ENCODE peak calls at places on chromosome 16, in ten cellular contexts. N is spleen, O is gastrocnemius medialis, Q is heart left ventricle, P is ovary, J is suprapubic skin, T is tibial nerve, F is A549, H is body of pancreas, C is uterus. I is an unnamed sample. For H3K4me1, the result is how much of the 10 kb centered on the place peaks cover.

GRCh38 chr16:62289230-62289629 is 253.0 kb upstream of the CDH8 start:
- DNase-seq in C (no peak), N (no peak), J (no peak), P (no peak), F (no peak), O (no peak), T (no peak), H (no peak), Q (no peak), I (no peak)

GRCh38 chr16:68636064-68636551 is 9.0 kb upstream of the CDH3 start:
- DNase-seq in N (no peak), H (peak), J (no peak), O (no peak), F (no peak), P (peak), Q (no peak), C (peak), T (no peak), I (no peak)

GRCh38 chr16:75224281-75224680 is 5.5 kb downstream of the CTRB1 start:
- DNase-seq in J (no peak), Q (no peak), P (no peak), T (no peak), N (peak), H (no peak), F (no peak), O (no peak), C (no peak), I (no peak)

GRCh38 chr16:58421529-58421928 is 29.3 kb downstream of the GINS3 start:
- DNase-seq in O (peak), F (no peak), J (no peak), N (no peak), Q (peak), C (no peak), P (no peak), T (no peak), H (no peak), I (no peak)

GRCh38 chr16:3745751-3746355 is 28.5 kb upstream of the TRAP1 start:
- DNase-seq in T (no peak), N (peak), Q (no peak), P (no peak), C (no peak), O (peak), H (no peak), J (no peak), F (no peak), I (no peak)

GRCh38 chr16:24700549-24701392 is 28.7 kb upstream of the TNRC6A start:
- DNase-seq in F (peak), H (peak), T (peak), Q (peak), J (peak), N (no peak), O (peak), C (peak), P (peak), I (peak)

GRCh38 chr16:27486760-27487159 is 63.0 kb downstream of the GTF3C1 start:
- DNase-seq in F (no peak), Q (no peak), H (no peak), C (no peak), P (no peak), N (no peak), O (no peak), T (no peak), J (no peak), I (no peak)

GRCh38 chr16:10385725-10386516 is at the start of gene ATF7IP2:
- DNase-seq in N (peak), P (peak), O (peak), Q (peak), J (peak), F (peak), H (peak), T (peak), C (peak), I (no peak)

GRCh38 chr16:8511464-8511863 is 78.8 kb downstream of the TMEM114 start:
- DNase-seq in Q (no peak), O (no peak), C (no peak), T (no peak), F (no peak), H (no peak), N (no peak), P (no peak), J (no peak), I (no peak)

GRCh38 chr16:25606069-25606468 is 85.7 kb upstream of the HS3ST4 start:
- DNase-seq in T (no peak), F (no peak), C (no peak), J (no peak), H (no peak), O (no peak), P (no peak), Q (no peak), N (no peak), I (no peak)

GRCh38 chr16:68079616-68080344 is 5.4 kb upstream of the NFATC3 start:
- DNase-seq in P (peak), Q (peak), J (peak), F (no peak), N (peak), H (peak), C (peak), O (peak), T (peak), I (no peak)

GRCh38 chr16:87305505-87306391 is 11.4 kb downstream of the C16orf95 start:
- DNase-seq in P (no peak), C (no peak), H (no peak), F (no peak), N (no peak), O (no peak), Q (no peak), J (no peak), T (no peak), I (no peak)

GRCh38 chr16:84478172-84478948 is 26.1 kb downstream of the MEAK7 start:
- DNase-seq in H (no peak), O (no peak), N (peak), C (no peak), P (no peak), T (no peak), J (no peak), Q (no peak), F (no peak), I (no peak)

GRCh38 chr16:22186517-22186916 is 19.6 kb upstream of the EEF2K start:
- DNase-seq in F (no peak), H (no peak), Q (no peak), T (no peak), P (no peak), C (no peak), N (no peak), O (no peak), J (no peak), I (no peak)
- TF ChIP-seq CTCF in F (no peak), H (no peak), Q (no peak), T (no peak), P (no peak), C (no peak), N (no peak), O (no peak), J (no peak), I (no peak)

DNA sequence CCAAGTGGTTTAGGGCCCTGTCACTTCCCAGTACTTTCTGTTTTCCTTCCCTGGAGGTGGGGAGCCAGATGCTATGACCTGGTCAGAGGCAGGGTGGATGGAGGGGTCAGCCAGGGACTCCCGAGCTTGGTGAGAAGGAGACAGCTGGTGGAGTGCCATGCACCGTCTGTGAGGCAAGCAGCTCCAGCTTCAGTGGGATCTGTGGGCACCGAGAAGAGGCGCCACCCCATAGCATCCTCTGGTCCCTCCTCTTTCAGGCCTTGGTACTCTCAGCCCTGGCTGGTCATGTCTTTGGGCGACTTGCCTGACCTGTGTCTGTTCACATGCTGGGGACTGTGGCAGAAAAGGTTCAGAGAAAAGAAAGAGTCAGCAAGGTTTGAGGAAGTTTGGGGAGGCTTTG is 299.3 kb upstream of the N4BP1 start:
- DNase-seq in C (no peak), F (no peak), P (no peak), J (no peak), T (no peak), O (no peak), N (no peak), H (no peak), Q (no peak), I (peak)
- H3K4me1 ChIP-seq in C (under half), F (under half), P (under half), J (under half), T (under half), O (under half), N (under half), H (under half), Q (under half), I (under half)

DNA sequence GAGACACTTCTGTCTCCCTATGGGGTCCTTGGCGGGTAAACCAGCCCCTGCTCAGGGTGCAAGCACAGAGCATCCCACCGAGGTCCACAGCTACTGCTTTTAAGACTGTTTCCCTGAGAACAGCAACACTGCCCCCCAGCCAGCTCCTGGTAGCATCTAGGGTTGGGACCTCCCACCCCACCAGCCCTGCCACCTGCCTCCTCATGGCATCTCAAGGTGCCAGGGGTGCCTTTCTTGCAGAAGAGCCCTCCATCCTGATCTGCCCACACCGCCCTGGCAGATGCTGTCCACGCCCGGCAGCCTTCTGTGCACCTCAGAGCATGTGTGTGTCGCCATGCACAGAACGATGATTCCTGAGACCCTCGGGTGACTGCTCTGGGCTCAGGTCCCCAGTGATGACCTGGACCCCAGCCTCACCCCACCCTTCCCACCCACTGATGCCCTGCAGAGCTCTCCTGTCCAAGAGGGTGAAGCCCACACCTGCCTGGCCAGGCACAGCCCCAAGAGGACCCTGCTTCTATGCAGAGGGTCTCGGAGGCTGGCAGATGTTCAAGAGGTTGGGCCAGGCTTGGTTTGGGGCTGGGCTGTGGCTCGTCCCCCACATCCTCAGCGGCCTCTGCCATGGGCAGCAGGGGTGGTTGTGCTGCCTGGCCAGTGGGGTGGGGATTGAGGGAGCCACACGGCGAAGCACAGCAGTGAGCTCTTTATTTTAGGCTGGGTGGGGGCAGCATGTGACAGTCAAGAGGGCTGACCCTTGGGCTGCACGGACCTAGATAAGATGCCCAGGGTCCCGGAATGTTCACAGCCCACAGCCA is 5.1 kb upstream of the SPATA2L start:
- DNase-seq in J (no peak), H (no peak), P (peak), T (no peak), N (no peak), Q (no peak), O (no peak), F (no peak), C (no peak), I (no peak)
- TF ChIP-seq POLR2A in J (no peak), H (no peak), P (no peak), T (no peak), N (no peak), Q (no peak), O (no peak), F (no peak), C (no peak), I (no peak)

DNA sequence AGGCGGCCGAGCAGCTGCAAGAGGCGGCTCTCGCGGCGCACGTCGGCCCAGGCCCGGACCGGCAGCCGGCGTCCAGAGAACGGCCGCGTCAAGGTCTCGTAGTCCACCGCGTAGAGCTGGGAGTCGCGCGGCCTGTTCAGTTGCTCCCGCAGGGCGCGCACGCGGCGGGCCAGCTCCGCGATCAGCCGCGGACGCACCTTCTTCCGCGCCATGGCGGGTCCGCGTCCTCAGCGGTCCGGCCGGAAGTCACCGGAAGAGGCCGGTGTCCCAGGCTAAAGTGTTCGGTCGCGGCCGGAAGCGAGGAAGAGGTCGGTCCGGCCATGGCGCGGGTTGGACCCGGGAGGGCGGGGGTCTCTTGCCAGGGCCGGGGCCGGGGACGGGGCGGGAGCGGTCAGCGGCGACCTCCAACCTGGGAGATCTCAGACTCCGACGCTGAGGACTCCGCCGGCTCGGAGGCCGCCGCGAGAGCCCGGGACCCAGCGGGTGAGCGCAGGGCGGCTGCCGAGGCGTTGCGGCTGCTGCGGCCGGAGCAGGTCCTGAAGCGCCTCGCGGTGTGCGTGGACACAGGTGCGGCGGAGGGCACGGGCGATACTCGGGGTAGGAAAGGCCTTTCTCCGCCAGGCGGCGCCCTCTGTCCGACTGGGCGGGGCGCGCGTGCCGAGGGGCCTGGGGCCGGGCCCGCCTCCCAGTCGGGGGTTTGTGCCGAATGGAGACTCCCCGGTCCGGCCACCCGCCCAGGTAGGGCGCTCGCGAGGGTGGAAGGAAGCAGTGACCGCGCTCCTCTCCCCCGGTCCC is at the start of gene MRPS34:
- DNase-seq in C (peak), N (peak), O (peak), J (peak), T (peak), F (peak), H (peak), Q (peak), P (peak), I (no peak)
- TF ChIP-seq CTCF in C (peak), N (peak), O (peak), J (peak), T (peak), F (peak), H (peak), Q (peak), P (peak), I (peak)

DNA sequence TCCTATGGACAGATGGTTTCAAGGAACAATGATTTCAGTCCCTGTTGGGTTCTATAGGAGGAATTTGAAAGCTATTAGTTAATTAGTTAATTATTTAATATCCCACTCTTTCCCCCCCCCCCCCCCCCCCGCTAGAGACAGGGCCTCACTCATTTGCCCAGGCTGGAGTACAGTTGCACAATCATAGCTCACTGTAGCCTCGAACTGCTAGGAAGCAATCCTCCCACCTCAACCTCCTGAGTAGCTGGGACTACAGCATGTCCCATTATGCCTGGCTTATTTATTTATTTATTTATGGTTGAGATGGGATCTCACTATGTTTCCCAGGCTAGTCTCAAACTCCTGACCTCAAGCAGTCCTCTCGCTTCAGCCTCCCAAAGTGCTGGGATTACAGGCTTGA is 15.0 kb upstream of the TAT start:
- DNase-seq in T (no peak), P (no peak), H (no peak), J (no peak), C (no peak), Q (no peak), N (no peak), F (no peak), O (no peak), I (no peak)
- H3K4me1 ChIP-seq in T (under half), P (under half), H (under half), J (under half), C (under half), Q (under half), N (under half), F (under half), O (under half), I (under half)

DNA sequence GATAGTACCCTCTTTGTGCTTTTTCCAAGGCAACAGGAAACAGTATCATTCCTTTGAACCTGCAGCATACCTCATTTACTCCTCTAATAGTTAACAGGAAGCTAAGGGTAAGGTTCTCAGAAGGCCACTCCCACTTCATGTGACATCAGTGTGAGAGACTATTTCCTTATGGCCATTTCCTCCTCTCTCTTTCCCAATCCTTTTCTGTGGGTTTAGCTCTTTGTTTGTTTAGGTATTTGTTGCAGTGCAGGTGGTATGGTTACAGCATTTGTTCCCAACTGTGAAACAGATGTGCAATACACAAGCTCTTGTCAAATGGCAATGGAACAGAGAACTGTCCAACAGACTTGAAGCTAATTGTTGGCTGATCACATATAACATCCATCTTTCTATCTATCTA is 14.7 kb downstream of the TMC5 start:
- DNase-seq in O (no peak), J (no peak), P (no peak), Q (no peak), H (peak), T (no peak), F (peak), C (no peak), N (no peak), I (no peak)
- TF ChIP-seq POLR2A in O (no peak), J (no peak), P (no peak), Q (no peak), H (no peak), T (no peak), F (no peak), C (no peak), N (no peak), I (no peak)

DNA sequence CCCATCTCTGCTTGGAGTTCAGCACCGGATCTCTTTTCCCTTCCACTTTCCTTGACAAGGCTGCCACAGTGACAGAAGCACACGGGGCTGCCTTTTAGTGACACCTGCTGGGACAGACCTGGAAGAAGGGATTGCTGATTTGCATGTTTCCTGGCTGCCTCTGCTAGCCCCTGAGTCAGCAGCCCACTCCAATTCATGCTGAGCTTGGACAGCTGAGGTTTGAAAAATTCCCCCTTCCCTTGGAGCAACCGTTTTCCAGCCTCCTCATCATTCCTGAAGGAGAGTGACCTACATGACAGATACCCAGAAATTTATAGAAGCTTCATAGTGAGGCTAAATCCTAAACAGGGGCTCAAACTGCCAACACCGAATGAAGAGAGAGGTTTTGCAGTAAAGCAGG is 18.8 kb upstream of the RBL2 start:
- DNase-seq in J (no peak), H (no peak), P (no peak), O (no peak), Q (no peak), N (no peak), C (no peak), F (no peak), T (no peak), I (no peak)
- TF ChIP-seq CTCF in J (no peak), H (no peak), P (no peak), O (no peak), Q (no peak), N (no peak), C (no peak), F (peak), T (no peak), I (no peak)

GRCh38 chr16:46751381-46751780 is 3.2 kb upstream of the MYLK3 start:
- DNase-seq in O (no peak), T (no peak), F (no peak), H (no peak), N (peak), P (no peak), Q (no peak), C (no peak), J (no peak), I (no peak)

GRCh38 chr16:46757339-46758050 is 9.4 kb upstream of the MYLK3 start:
- DNase-seq in N (peak), F (no peak), J (no peak), C (no peak), Q (peak), P (no peak), O (peak), T (no peak), H (no peak), I (no peak)

GRCh38 chr16:46756772-46757171 is 8.6 kb upstream of the MYLK3 start:
- DNase-seq in H (no peak), J (no peak), T (no peak), N (peak), O (peak), C (no peak), P (no peak), F (no peak), Q (no peak), I (no peak)

GRCh38 chr16:46748775-46749705 is 896 bp upstream of the MYLK3 start:
- DNase-seq in O (peak), N (peak), T (no peak), J (peak), C (no peak), H (no peak), Q (peak), F (no peak), P (no peak), I (no peak)

DNA sequence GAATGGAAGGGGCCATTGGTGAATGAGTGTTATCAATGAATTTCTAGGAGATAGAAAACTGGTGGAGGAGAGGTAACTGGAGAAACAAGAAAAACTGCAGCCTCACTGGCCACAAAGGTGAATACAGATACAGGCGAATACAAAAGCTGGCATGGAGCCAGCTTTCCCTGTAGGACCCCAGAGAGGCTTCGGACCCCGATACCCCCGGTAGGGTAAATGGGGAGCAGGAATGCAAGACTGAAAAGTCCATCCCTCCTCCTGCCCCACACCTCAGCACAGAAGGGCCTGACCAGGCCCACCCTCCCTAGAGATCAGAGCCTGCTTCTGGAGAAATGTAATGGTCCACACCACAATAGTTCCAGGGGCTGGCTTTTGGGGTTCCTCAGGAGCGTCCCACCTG is 4.9 kb upstream of the MYLK3 start:
- DNase-seq in F (no peak), T (no peak), H (no peak), Q (no peak), N (peak), C (no peak), O (no peak), J (no peak), P (no peak), I (no peak)
- H3K4me1 ChIP-seq in F (under half), T (under half), H (under half), Q (under half), N (under half), C (under half), O (under half), J (under half), P (under half), I (under half)